ENCODE peak calls at places on chromosomes 7 and 10, in eight cellular contexts. A is H4, T is A549, S is ureter, D is hypothalamus, X is fibroblast of gingiva, P is uterus, B is AG08395. M is an unnamed sample.

GRCh38 chr10:88437411-88437810 is 145.7 kb downstream of the RNLS start:
- DNase-seq in B (no peak), P (no peak), S (no peak), X (no peak), D (no peak), A (no peak), T (peak), M (no peak)

GRCh38 chr7:116786791-116787443 is 75.5 kb upstream of the CAPZA2 start:
- DNase-seq in B (peak), P (no peak), X (peak), A (peak), D (no peak), S (no peak), T (no peak), M (no peak)

GRCh38 chr7:41847171-41847570 is 144.3 kb upstream of the INHBA start:
- DNase-seq in D (no peak), T (no peak), S (no peak), P (no peak), X (peak), B (no peak), A (no peak), M (no peak)

GRCh38 chr7:30470163-30470770 is 8.3 kb downstream of the NOD1 start:
- DNase-seq in A (no peak), P (peak), T (no peak), S (no peak), D (no peak), X (peak), B (no peak), M (no peak)

GRCh38 chr10:116170815-116171250 is 102.2 kb downstream of the GFRA1 start:
- DNase-seq in D (no peak), A (peak), T (no peak), S (no peak), P (no peak), X (no peak), B (peak), M (peak)

GRCh38 chr10:101042118-101042517 is 11.1 kb downstream of the SFXN3 start:
- DNase-seq in P (no peak), D (no peak), S (no peak), B (no peak), X (no peak), A (no peak), T (no peak), M (no peak)

GRCh38 chr10:72263613-72264241 is 10.0 kb upstream of the DDIT4 start:
- DNase-seq in A (peak), P (no peak), X (no peak), T (no peak), B (no peak), D (no peak), S (peak), M (no peak)

GRCh38 chr7:95955748-95956147 is 183.4 kb downstream of the DYNC1I1 start:
- DNase-seq in X (no peak), B (no peak), D (no peak), S (no peak), A (no peak), P (no peak), T (no peak), M (no peak)

GRCh38 chr7:583410-584121 is 63.9 kb upstream of the PDGFA start:
- DNase-seq in D (no peak), P (no peak), B (no peak), A (no peak), X (no peak), T (no peak), S (no peak), M (no peak)

GRCh38 chr7:95951997-95952795 is 179.8 kb downstream of the DYNC1I1 start:
- DNase-seq in S (no peak), T (no peak), D (no peak), A (no peak), X (no peak), P (no peak), B (no peak), M (no peak)

GRCh38 chr10:110498982-110499795 is 1.5 kb downstream of the DUSP5 start:
- DNase-seq in B (peak), A (peak), T (no peak), S (no peak), D (no peak), P (peak), X (peak), M (peak)

GRCh38 chr10:788796-789748 is 99.6 kb upstream of the DIP2C start:
- DNase-seq in X (peak), D (peak), T (peak), S (peak), P (peak), B (peak), A (no peak), M (peak)

GRCh38 chr10:79407811-79408795 is 37.3 kb downstream of the ZCCHC24 start:
- DNase-seq in T (no peak), P (peak), S (peak), D (no peak), B (peak), X (peak), A (peak), M (peak)

GRCh38 chr10:73810358-73810734 is 1.1 kb downstream of the NDST2 start:
- DNase-seq in X (peak), S (no peak), A (no peak), T (no peak), P (no peak), B (no peak), D (no peak), M (no peak)

GRCh38 chr7:151057038-151057736 is 510 bp downstream of the CDK5 start:
- DNase-seq in T (peak), D (no peak), P (peak), A (no peak), X (no peak), S (no peak), B (peak), M (no peak)

GRCh38 chr10:30637881-30638467 is 8.4 kb upstream of the LYZL2 start:
- DNase-seq in T (peak), S (no peak), P (no peak), X (peak), B (peak), A (peak), D (no peak), M (peak)

GRCh38 chr7:147759327-147759943 is 831.1 kb upstream of the C7orf33 start:
- DNase-seq in D (no peak), P (no peak), A (peak), S (no peak), T (no peak), B (no peak), X (no peak), M (no peak)

GRCh38 chr7:74253331-74253730 is 868 bp downstream of the RFC2 start:
- DNase-seq in X (no peak), P (no peak), D (no peak), S (no peak), A (no peak), T (no peak), B (no peak), M (no peak)

GRCh38 chr10:43982250-43982649 is 333.6 kb upstream of the ZNF32 start:
- DNase-seq in A (no peak), S (peak), T (no peak), P (no peak), D (no peak), B (no peak), X (no peak), M (no peak)

GRCh38 chr7:3589756-3590155 is 288.7 kb downstream of the SDK1 start:
- DNase-seq in X (peak), B (no peak), D (no peak), A (no peak), T (no peak), P (no peak), S (no peak), M (no peak)

GRCh38 chr7:26549281-26549943 is 257.8 kb downstream of the SNX10 start:
- DNase-seq in T (no peak), D (no peak), A (peak), S (no peak), B (no peak), P (peak), X (no peak), M (no peak)

GRCh38 chr7:158357898-158358821 is 229.5 kb downstream of the PTPRN2 start:
- DNase-seq in X (no peak), S (peak), A (no peak), D (no peak), T (no peak), B (no peak), P (peak), M (no peak)

GRCh38 chr7:4204530-4205165 is 477.4 kb upstream of the FOXK1 start:
- DNase-seq in D (no peak), T (no peak), P (no peak), S (no peak), A (no peak), B (no peak), X (no peak), M (no peak)

GRCh38 chr7:157089100-157089510 is 49.6 kb upstream of the UBE3C start:
- DNase-seq in D (no peak), A (no peak), B (no peak), T (no peak), P (no peak), S (no peak), X (no peak), M (no peak)

M was measured in fibroblast of the conjunctiva.